ENCODE peak calls at places on chromosomes 4 and X, in nine cellular contexts. One of them, this sample, is unnamed.

GRCh38 chr4:1535926-1536578 is 129.8 kb upstream of the NKX1-1 start:
- DNase-seq in activated naive CD8-positive, alpha-beta T cell treated with anti-CD3 and anti-CD28 coated beads for 36 hours: no peak
- DNase-seq in T-helper 17 cell: no peak
- DNase-seq in mesothelial cell of epicardium: no peak
- DNase-seq in activated CD8-positive, alpha-beta memory T cell treated with anti-CD3 and anti-CD28 coated beads for 4 hours: no peak
- DNase-seq in fibroblast of the conjunctiva: no peak
- DNase-seq in Right ventricle myocardium superior: peak; percentile 38
- DNase-seq in neural progenitor cell: no peak
- DNase-seq in tibial artery: no peak
- DNase-seq in this sample: no peak

GRCh38 chr4:1196421-1197183 is 24.2 kb upstream of the SPON2 start:
- DNase-seq in activated naive CD8-positive, alpha-beta T cell treated with anti-CD3 and anti-CD28 coated beads for 36 hours: no peak
- DNase-seq in T-helper 17 cell: no peak
- DNase-seq in mesothelial cell of epicardium: no peak
- DNase-seq in activated CD8-positive, alpha-beta memory T cell treated with anti-CD3 and anti-CD28 coated beads for 4 hours: no peak
- DNase-seq in fibroblast of the conjunctiva: no peak
- DNase-seq in Right ventricle myocardium superior: peak; percentile 31
- DNase-seq in neural progenitor cell: no peak
- DNase-seq in tibial artery: no peak
- DNase-seq in this sample: no peak

GRCh38 chr4:76990288-76991080 is 40.9 kb downstream of the SEPTIN11 start:
- DNase-seq in activated naive CD8-positive, alpha-beta T cell treated with anti-CD3 and anti-CD28 coated beads for 36 hours: no peak
- DNase-seq in T-helper 17 cell: no peak
- DNase-seq in mesothelial cell of epicardium: no peak
- DNase-seq in activated CD8-positive, alpha-beta memory T cell treated with anti-CD3 and anti-CD28 coated beads for 4 hours: no peak
- DNase-seq in fibroblast of the conjunctiva: no peak
- DNase-seq in Right ventricle myocardium superior: no peak
- DNase-seq in neural progenitor cell: no peak
- DNase-seq in tibial artery: no peak
- DNase-seq in this sample: no peak

GRCh38 chr4:151719045-151719743 is 41.6 kb downstream of the GATB start:
- DNase-seq in activated naive CD8-positive, alpha-beta T cell treated with anti-CD3 and anti-CD28 coated beads for 36 hours: no peak
- DNase-seq in T-helper 17 cell: no peak
- DNase-seq in mesothelial cell of epicardium: no peak
- DNase-seq in activated CD8-positive, alpha-beta memory T cell treated with anti-CD3 and anti-CD28 coated beads for 4 hours: no peak
- DNase-seq in fibroblast of the conjunctiva: no peak
- DNase-seq in Right ventricle myocardium superior: peak; percentile 69
- DNase-seq in neural progenitor cell: peak; percentile 18
- DNase-seq in tibial artery: no peak
- DNase-seq in this sample: no peak

GRCh38 chr4:165208741-165209388 is 1.5 kb downstream of the KLHL2 start:
- DNase-seq in activated naive CD8-positive, alpha-beta T cell treated with anti-CD3 and anti-CD28 coated beads for 36 hours: peak; percentile 35
- DNase-seq in T-helper 17 cell: no peak
- DNase-seq in mesothelial cell of epicardium: no peak
- DNase-seq in activated CD8-positive, alpha-beta memory T cell treated with anti-CD3 and anti-CD28 coated beads for 4 hours: no peak
- DNase-seq in fibroblast of the conjunctiva: no peak
- DNase-seq in Right ventricle myocardium superior: no peak
- DNase-seq in neural progenitor cell: no peak
- DNase-seq in tibial artery: no peak
- DNase-seq in this sample: peak; percentile 10

GRCh38 chr4:123972031-123972430 is 575.4 kb downstream of the SPRY1 start:
- DNase-seq in activated naive CD8-positive, alpha-beta T cell treated with anti-CD3 and anti-CD28 coated beads for 36 hours: no peak
- DNase-seq in T-helper 17 cell: no peak
- DNase-seq in mesothelial cell of epicardium: no peak
- DNase-seq in activated CD8-positive, alpha-beta memory T cell treated with anti-CD3 and anti-CD28 coated beads for 4 hours: no peak
- DNase-seq in fibroblast of the conjunctiva: no peak
- DNase-seq in Right ventricle myocardium superior: no peak
- DNase-seq in neural progenitor cell: no peak
- DNase-seq in tibial artery: no peak
- DNase-seq in this sample: no peak

GRCh38 chrX:29172880-29173279 is 585.6 kb downstream of the IL1RAPL1 start:
- DNase-seq in activated naive CD8-positive, alpha-beta T cell treated with anti-CD3 and anti-CD28 coated beads for 36 hours: no peak
- DNase-seq in T-helper 17 cell: no peak
- DNase-seq in mesothelial cell of epicardium: no peak
- DNase-seq in activated CD8-positive, alpha-beta memory T cell treated with anti-CD3 and anti-CD28 coated beads for 4 hours: no peak
- DNase-seq in fibroblast of the conjunctiva: no peak
- DNase-seq in Right ventricle myocardium superior: no peak
- DNase-seq in neural progenitor cell: no peak
- DNase-seq in tibial artery: no peak
- DNase-seq in this sample: no peak

GRCh38 chrX:38166478-38167083 is 54.1 kb downstream of the SRPX start:
- DNase-seq in activated naive CD8-positive, alpha-beta T cell treated with anti-CD3 and anti-CD28 coated beads for 36 hours: no peak
- DNase-seq in T-helper 17 cell: no peak
- DNase-seq in mesothelial cell of epicardium: no peak
- DNase-seq in activated CD8-positive, alpha-beta memory T cell treated with anti-CD3 and anti-CD28 coated beads for 4 hours: no peak
- DNase-seq in fibroblast of the conjunctiva: peak; percentile 13
- DNase-seq in Right ventricle myocardium superior: no peak
- DNase-seq in neural progenitor cell: peak; percentile 15
- DNase-seq in tibial artery: no peak
- DNase-seq in this sample: peak; percentile 4

GRCh38 chr4:174375422-174375821 is 91.7 kb downstream of the CEP44 start:
- DNase-seq in activated naive CD8-positive, alpha-beta T cell treated with anti-CD3 and anti-CD28 coated beads for 36 hours: no peak
- DNase-seq in T-helper 17 cell: no peak
- DNase-seq in mesothelial cell of epicardium: no peak
- DNase-seq in activated CD8-positive, alpha-beta memory T cell treated with anti-CD3 and anti-CD28 coated beads for 4 hours: no peak
- DNase-seq in fibroblast of the conjunctiva: no peak
- DNase-seq in Right ventricle myocardium superior: no peak
- DNase-seq in neural progenitor cell: no peak
- DNase-seq in tibial artery: no peak
- DNase-seq in this sample: no peak

GRCh38 chrX:119429471-119429870 is 30.3 kb downstream of the SLC25A43 start:
- DNase-seq in activated naive CD8-positive, alpha-beta T cell treated with anti-CD3 and anti-CD28 coated beads for 36 hours: no peak
- DNase-seq in T-helper 17 cell: no peak
- DNase-seq in mesothelial cell of epicardium: no peak
- DNase-seq in activated CD8-positive, alpha-beta memory T cell treated with anti-CD3 and anti-CD28 coated beads for 4 hours: no peak
- DNase-seq in fibroblast of the conjunctiva: no peak
- DNase-seq in Right ventricle myocardium superior: no peak
- DNase-seq in neural progenitor cell: no peak
- DNase-seq in tibial artery: no peak
- DNase-seq in this sample: no peak

GRCh38 chr4:53905935-53906377 is 158.4 kb downstream of the CHIC2 start:
- DNase-seq in activated naive CD8-positive, alpha-beta T cell treated with anti-CD3 and anti-CD28 coated beads for 36 hours: peak; percentile 1
- DNase-seq in T-helper 17 cell: no peak
- DNase-seq in mesothelial cell of epicardium: no peak
- DNase-seq in activated CD8-positive, alpha-beta memory T cell treated with anti-CD3 and anti-CD28 coated beads for 4 hours: no peak
- DNase-seq in fibroblast of the conjunctiva: peak; percentile 63
- DNase-seq in Right ventricle myocardium superior: peak; percentile 62
- DNase-seq in neural progenitor cell: peak; percentile 76
- DNase-seq in tibial artery: no peak
- DNase-seq in this sample: no peak

GRCh38 chr4:149999485-150000074 is 78.7 kb upstream of the DCLK2 start:
- DNase-seq in activated naive CD8-positive, alpha-beta T cell treated with anti-CD3 and anti-CD28 coated beads for 36 hours: no peak
- DNase-seq in T-helper 17 cell: no peak
- DNase-seq in mesothelial cell of epicardium: no peak
- DNase-seq in activated CD8-positive, alpha-beta memory T cell treated with anti-CD3 and anti-CD28 coated beads for 4 hours: no peak
- DNase-seq in fibroblast of the conjunctiva: peak; percentile 80
- DNase-seq in Right ventricle myocardium superior: no peak
- DNase-seq in neural progenitor cell: peak; percentile 64
- DNase-seq in tibial artery: no peak
- DNase-seq in this sample: peak; percentile 13

GRCh38 chr4:2135083-2135482 is 76.0 kb downstream of the NAT8L start:
- DNase-seq in activated naive CD8-positive, alpha-beta T cell treated with anti-CD3 and anti-CD28 coated beads for 36 hours: peak; percentile 30
- DNase-seq in T-helper 17 cell: no peak
- DNase-seq in mesothelial cell of epicardium: no peak
- DNase-seq in activated CD8-positive, alpha-beta memory T cell treated with anti-CD3 and anti-CD28 coated beads for 4 hours: no peak
- DNase-seq in fibroblast of the conjunctiva: peak; percentile 2
- DNase-seq in Right ventricle myocardium superior: no peak
- DNase-seq in neural progenitor cell: no peak
- DNase-seq in tibial artery: no peak
- DNase-seq in this sample: peak; percentile 62

GRCh38 chrX:41922694-41923171 is 621 bp downstream of the CASK start:
- DNase-seq in activated naive CD8-positive, alpha-beta T cell treated with anti-CD3 and anti-CD28 coated beads for 36 hours: peak; percentile 10
- DNase-seq in T-helper 17 cell: peak; percentile 7
- DNase-seq in mesothelial cell of epicardium: peak; percentile 26
- DNase-seq in activated CD8-positive, alpha-beta memory T cell treated with anti-CD3 and anti-CD28 coated beads for 4 hours: no peak
- DNase-seq in fibroblast of the conjunctiva: no peak
- DNase-seq in Right ventricle myocardium superior: peak; percentile 44
- DNase-seq in neural progenitor cell: peak; percentile 61
- DNase-seq in tibial artery: no peak
- DNase-seq in this sample: no peak

GRCh38 chrX:39613508-39613921 is 484.2 kb downstream of the BCOR start:
- DNase-seq in activated naive CD8-positive, alpha-beta T cell treated with anti-CD3 and anti-CD28 coated beads for 36 hours: peak; percentile 22
- DNase-seq in T-helper 17 cell: no peak
- DNase-seq in mesothelial cell of epicardium: peak; percentile 39
- DNase-seq in activated CD8-positive, alpha-beta memory T cell treated with anti-CD3 and anti-CD28 coated beads for 4 hours: no peak
- DNase-seq in fibroblast of the conjunctiva: no peak
- DNase-seq in Right ventricle myocardium superior: peak; percentile 38
- DNase-seq in neural progenitor cell: peak; percentile 88
- DNase-seq in tibial artery: no peak
- DNase-seq in this sample: peak; percentile 51

GRCh38 chrX:139049455-139049854 is 337.9 kb upstream of the FGF13 start:
- DNase-seq in activated naive CD8-positive, alpha-beta T cell treated with anti-CD3 and anti-CD28 coated beads for 36 hours: no peak
- DNase-seq in T-helper 17 cell: no peak
- DNase-seq in mesothelial cell of epicardium: no peak
- DNase-seq in activated CD8-positive, alpha-beta memory T cell treated with anti-CD3 and anti-CD28 coated beads for 4 hours: no peak
- DNase-seq in fibroblast of the conjunctiva: no peak
- DNase-seq in Right ventricle myocardium superior: no peak
- DNase-seq in neural progenitor cell: no peak
- DNase-seq in tibial artery: no peak
- DNase-seq in this sample: no peak